ENCODE peak calls at places on chromosome 19, in four cellular contexts. P, V, Y and W are unnamed samples.

GRCh38 chr19:2168619-2169424 is 5.1 kb downstream of the DOT1L start:
- DNase-seq in P (peak; percentile 58), V (peak; percentile 73), Y (peak; percentile 99), W (peak; percentile 99)

GRCh38 chr19:49441210-49441959 is at the start of gene SLC17A7:
- DNase-seq in P (no peak), V (peak; percentile 47), Y (no peak), W (no peak)

GRCh38 chr19:5059767-5060166 is 90.9 kb downstream of the KDM4B start:
- DNase-seq in P (no peak), V (no peak), Y (no peak), W (no peak)

GRCh38 chr19:35309481-35310279 is 17.7 kb downstream of the MAG start:
- DNase-seq in P (no peak), V (no peak), Y (no peak), W (no peak)

GRCh38 chr19:39843919-39844793 is 2.0 kb downstream of the FBL start:
- DNase-seq in P (no peak), V (peak; percentile 57), Y (no peak), W (peak; percentile 40)

GRCh38 chr19:38736036-38736412 is 8.2 kb downstream of the CAPN12 start:
- DNase-seq in P (peak; percentile 43), V (no peak), Y (no peak), W (no peak)

GRCh38 chr19:4650159-4650558 is 10.8 kb downstream of the TNFAIP8L1 start:
- DNase-seq in P (no peak), V (no peak), Y (no peak), W (no peak)

GRCh38 chr19:8363803-8364771 is at the start of gene ANGPTL4:
- DNase-seq in P (peak; percentile 51), V (peak; percentile 37), Y (peak; percentile 49), W (peak; percentile 47)

GRCh38 chr19:13154241-13154778 is 4.1 kb downstream of the IER2 start:
- DNase-seq in P (no peak), V (peak; percentile 55), Y (peak; percentile 25), W (peak; percentile 86)

GRCh38 chr19:5927439-5927821 is 13.4 kb downstream of the CAPS start:
- DNase-seq in P (no peak), V (no peak), Y (no peak), W (no peak)

GRCh38 chr19:48556163-48556562 is 4.2 kb downstream of the SULT2B1 start:
- DNase-seq in P (no peak), V (no peak), Y (no peak), W (peak; percentile 44)

GRCh38 chr19:37655689-37656491 is 625 bp upstream of the ZFP30 start:
- DNase-seq in P (peak; percentile 75), V (peak; percentile 90), Y (peak; percentile 80), W (peak; percentile 64)

GRCh38 chr19:3010871-3011270 is 18.2 kb downstream of the TLE2 start:
- DNase-seq in P (no peak), V (no peak), Y (no peak), W (no peak)

GRCh38 chr19:12255372-12255771 is 39.3 kb downstream of the ZNF44 start:
- DNase-seq in P (no peak), V (no peak), Y (no peak), W (no peak)

GRCh38 chr19:50178859-50179537 is 15.9 kb upstream of the IZUMO2 start:
- DNase-seq in P (no peak), V (no peak), Y (no peak), W (no peak)

GRCh38 chr19:1445185-1445931 is 4.6 kb upstream of the APC2 start:
- DNase-seq in P (no peak), V (peak; percentile 80), Y (peak; percentile 31), W (no peak)

GRCh38 chr19:42253245-42254082 is 1.5 kb downstream of the ERF start:
- DNase-seq in P (no peak), V (peak; percentile 63), Y (peak; percentile 56), W (no peak)

GRCh38 chr19:45161715-45162463 is 1.1 kb upstream of the NKPD1 start:
- DNase-seq in P (no peak), V (no peak), Y (no peak), W (no peak)

GRCh38 chr19:51026554-51026831 is at the start of gene KLK11:
- DNase-seq in P (no peak), V (no peak), Y (no peak), W (no peak)

GRCh38 chr19:37079238-37079637 is 1.0 kb downstream of the ZNF420 start:
- DNase-seq in P (no peak), V (peak; percentile 30), Y (no peak), W (no peak)